ENCODE peak calls at places on chromosome 6, in seven cellular contexts. One of them, this sample, is unnamed.

GRCh38 chr6:30842754-30843610 is 41.3 kb upstream of the DDR1 start:
- DNase-seq in CD4-positive, CD25-positive, alpha-beta regulatory T cell: no peak
- DNase-seq in A673: peak; percentile 45
- DNase-seq in K562: no peak
- DNase-seq in tibial artery: no peak
- DNase-seq in A549: no peak
- DNase-seq in iPS DF 6.9: no peak
- DNase-seq in this sample: no peak

GRCh38 chr6:42604150-42604549 is 40.3 kb downstream of the UBR2 start:
- DNase-seq in CD4-positive, CD25-positive, alpha-beta regulatory T cell: no peak
- DNase-seq in tibial artery: no peak
- DNase-seq in A549: no peak
- DNase-seq in K562: no peak
- DNase-seq in A673: no peak
- DNase-seq in iPS DF 6.9: no peak
- DNase-seq in this sample: no peak

GRCh38 chr6:7087066-7087465 is 20.7 kb upstream of the RREB1 start:
- DNase-seq in A673: peak; percentile 52
- DNase-seq in A549: no peak
- DNase-seq in CD4-positive, CD25-positive, alpha-beta regulatory T cell: no peak
- DNase-seq in iPS DF 6.9: no peak
- DNase-seq in K562: no peak
- DNase-seq in tibial artery: no peak
- DNase-seq in this sample: no peak

GRCh38 chr6:8064638-8065518 is 689 bp upstream of the BLOC1S5 start:
- DNase-seq in tibial artery: no peak
- DNase-seq in A673: no peak
- DNase-seq in iPS DF 6.9: no peak
- DNase-seq in K562: no peak
- DNase-seq in A549: no peak
- DNase-seq in CD4-positive, CD25-positive, alpha-beta regulatory T cell: no peak
- DNase-seq in this sample: no peak

GRCh38 chr6:47633141-47633540 is 65.2 kb upstream of the ADGRF4 start:
- DNase-seq in A673: peak; percentile 53
- DNase-seq in CD4-positive, CD25-positive, alpha-beta regulatory T cell: no peak
- DNase-seq in iPS DF 6.9: no peak
- DNase-seq in A549: no peak
- DNase-seq in K562: no peak
- DNase-seq in tibial artery: no peak
- DNase-seq in this sample: no peak

GRCh38 chr6:152184573-152185157 is 377.2 kb downstream of the ESR1 start:
- DNase-seq in iPS DF 6.9: no peak
- DNase-seq in CD4-positive, CD25-positive, alpha-beta regulatory T cell: no peak
- DNase-seq in A549: no peak
- DNase-seq in A673: no peak
- DNase-seq in tibial artery: no peak
- DNase-seq in K562: no peak
- DNase-seq in this sample: no peak

GRCh38 chr6:112574190-112574589 is 227.1 kb downstream of the RFPL4B start:
- DNase-seq in A673: no peak
- DNase-seq in CD4-positive, CD25-positive, alpha-beta regulatory T cell: no peak
- DNase-seq in iPS DF 6.9: no peak
- DNase-seq in A549: no peak
- DNase-seq in tibial artery: no peak
- DNase-seq in K562: no peak
- DNase-seq in this sample: no peak

GRCh38 chr6:105015482-105015881 is 58.6 kb downstream of the LIN28B start:
- DNase-seq in CD4-positive, CD25-positive, alpha-beta regulatory T cell: no peak
- DNase-seq in iPS DF 6.9: no peak
- DNase-seq in A673: peak; percentile 52
- DNase-seq in K562: no peak
- DNase-seq in tibial artery: no peak
- DNase-seq in A549: no peak
- DNase-seq in this sample: no peak

GRCh38 chr6:157106487-157106886 is 216.8 kb downstream of the TMEM242 start:
- DNase-seq in iPS DF 6.9: no peak
- DNase-seq in tibial artery: no peak
- DNase-seq in A549: peak; percentile 47
- DNase-seq in CD4-positive, CD25-positive, alpha-beta regulatory T cell: no peak
- DNase-seq in K562: no peak
- DNase-seq in A673: no peak
- DNase-seq in this sample: no peak

GRCh38 chr6:161218222-161218621 is 55.6 kb downstream of the AGPAT4 start:
- DNase-seq in K562: no peak
- DNase-seq in A673: no peak
- DNase-seq in iPS DF 6.9: no peak
- DNase-seq in tibial artery: no peak
- DNase-seq in CD4-positive, CD25-positive, alpha-beta regulatory T cell: no peak
- DNase-seq in A549: no peak
- DNase-seq in this sample: no peak

GRCh38 chr6:129709451-129709908 is 497 bp downstream of the ARHGAP18 start:
- DNase-seq in iPS DF 6.9: no peak
- DNase-seq in A673: peak; percentile 24
- DNase-seq in K562: no peak
- DNase-seq in CD4-positive, CD25-positive, alpha-beta regulatory T cell: no peak
- DNase-seq in tibial artery: peak; percentile 61
- DNase-seq in A549: no peak
- DNase-seq in this sample: peak; percentile 39

GRCh38 chr6:137265574-137265973 is 46.4 kb upstream of the IFNGR1 start:
- DNase-seq in A549: no peak
- DNase-seq in iPS DF 6.9: no peak
- DNase-seq in A673: peak; percentile 68
- DNase-seq in CD4-positive, CD25-positive, alpha-beta regulatory T cell: no peak
- DNase-seq in tibial artery: no peak
- DNase-seq in K562: no peak
- DNase-seq in this sample: no peak

GRCh38 chr6:99603421-99604160 is 3.0 kb upstream of the PRDM13 start:
- DNase-seq in A673: peak; percentile 74
- DNase-seq in K562: peak; percentile 57
- DNase-seq in CD4-positive, CD25-positive, alpha-beta regulatory T cell: no peak
- DNase-seq in A549: peak; percentile 13
- DNase-seq in iPS DF 6.9: no peak
- DNase-seq in tibial artery: no peak
- DNase-seq in this sample: no peak

GRCh38 chr6:2630891-2631458 is 119.7 kb downstream of the MYLK4 start:
- DNase-seq in A673: no peak
- DNase-seq in CD4-positive, CD25-positive, alpha-beta regulatory T cell: no peak
- DNase-seq in iPS DF 6.9: no peak
- DNase-seq in tibial artery: no peak
- DNase-seq in A549: no peak
- DNase-seq in K562: no peak
- DNase-seq in this sample: no peak

GRCh38 chr6:153210083-153210482 is 79.0 kb upstream of the RGS17 start:
- DNase-seq in A673: peak; percentile 62
- DNase-seq in A549: no peak
- DNase-seq in tibial artery: no peak
- DNase-seq in iPS DF 6.9: no peak
- DNase-seq in CD4-positive, CD25-positive, alpha-beta regulatory T cell: no peak
- DNase-seq in K562: no peak
- DNase-seq in this sample: no peak

GRCh38 chr6:63663147-63663877 is 27.7 kb downstream of the PHF3 start:
- DNase-seq in K562: no peak
- DNase-seq in iPS DF 6.9: no peak
- DNase-seq in A549: no peak
- DNase-seq in CD4-positive, CD25-positive, alpha-beta regulatory T cell: no peak
- DNase-seq in tibial artery: no peak
- DNase-seq in A673: peak; percentile 12
- DNase-seq in this sample: no peak

DNA sequence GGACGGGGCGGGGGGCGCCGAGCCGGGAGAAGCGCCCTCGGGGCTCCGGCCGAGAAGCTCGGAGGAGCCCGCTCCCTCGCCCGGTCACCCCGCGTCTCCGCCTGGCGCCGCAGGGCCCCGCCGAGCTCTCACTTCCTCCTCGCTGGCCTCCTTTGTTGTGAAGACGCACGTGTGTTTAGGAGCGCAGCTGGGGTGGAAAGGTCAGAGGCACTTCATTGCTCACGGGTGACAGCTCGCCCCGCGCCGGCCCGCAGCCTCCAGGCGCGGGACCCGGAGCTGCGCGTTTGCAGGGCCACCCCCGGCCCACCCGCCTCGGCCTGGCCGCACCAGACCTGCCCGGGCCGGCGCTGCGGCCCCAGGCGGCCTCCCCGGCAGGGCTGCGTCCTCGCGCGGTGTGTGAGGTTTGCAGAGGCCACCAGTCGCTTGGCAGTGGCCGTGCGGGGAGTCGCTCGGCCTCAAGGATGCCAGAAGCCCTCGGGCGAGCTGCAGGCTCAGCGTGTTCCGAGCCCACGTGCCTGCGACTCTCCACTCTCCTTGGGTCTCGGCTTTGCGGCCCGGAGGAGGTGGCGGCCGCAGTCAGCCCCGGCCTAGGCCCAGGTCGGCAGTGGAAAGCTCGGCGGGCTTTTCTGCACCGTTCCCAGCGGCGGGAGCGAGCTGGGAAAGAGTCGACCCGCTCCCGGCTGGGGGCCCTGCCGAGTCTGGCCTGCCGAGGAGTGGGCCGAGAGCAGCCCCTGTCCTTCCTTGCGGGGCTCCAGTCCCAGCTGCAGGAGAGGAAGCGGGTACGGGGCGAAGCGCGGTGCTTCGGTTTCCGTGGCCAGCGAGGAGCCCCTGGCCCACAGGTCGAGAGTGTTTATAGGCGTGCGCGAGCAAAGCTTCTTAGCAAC is 5.3 kb downstream of the FOXC1 start:
- DNase-seq in A673: no peak
- DNase-seq in A549: no peak
- DNase-seq in K562: no peak
- DNase-seq in iPS DF 6.9: no peak
- DNase-seq in CD4-positive, CD25-positive, alpha-beta regulatory T cell: no peak
- DNase-seq in tibial artery: peak; percentile 71
- DNase-seq in this sample: no peak
- H3K4me3 ChIP-seq in A673: no peak overlapping the region
- H3K4me3 ChIP-seq in A549: no peak overlapping the region
- H3K4me3 ChIP-seq in K562: no peak overlapping the region
- H3K4me3 ChIP-seq in iPS DF 6.9: peak overlapping the region; percentile 3
- H3K4me3 ChIP-seq in CD4-positive, CD25-positive, alpha-beta regulatory T cell: no peak overlapping the region
- H3K4me3 ChIP-seq in tibial artery: peak overlapping the region; percentile 91
- H3K4me3 ChIP-seq in this sample: no peak overlapping the region

DNA sequence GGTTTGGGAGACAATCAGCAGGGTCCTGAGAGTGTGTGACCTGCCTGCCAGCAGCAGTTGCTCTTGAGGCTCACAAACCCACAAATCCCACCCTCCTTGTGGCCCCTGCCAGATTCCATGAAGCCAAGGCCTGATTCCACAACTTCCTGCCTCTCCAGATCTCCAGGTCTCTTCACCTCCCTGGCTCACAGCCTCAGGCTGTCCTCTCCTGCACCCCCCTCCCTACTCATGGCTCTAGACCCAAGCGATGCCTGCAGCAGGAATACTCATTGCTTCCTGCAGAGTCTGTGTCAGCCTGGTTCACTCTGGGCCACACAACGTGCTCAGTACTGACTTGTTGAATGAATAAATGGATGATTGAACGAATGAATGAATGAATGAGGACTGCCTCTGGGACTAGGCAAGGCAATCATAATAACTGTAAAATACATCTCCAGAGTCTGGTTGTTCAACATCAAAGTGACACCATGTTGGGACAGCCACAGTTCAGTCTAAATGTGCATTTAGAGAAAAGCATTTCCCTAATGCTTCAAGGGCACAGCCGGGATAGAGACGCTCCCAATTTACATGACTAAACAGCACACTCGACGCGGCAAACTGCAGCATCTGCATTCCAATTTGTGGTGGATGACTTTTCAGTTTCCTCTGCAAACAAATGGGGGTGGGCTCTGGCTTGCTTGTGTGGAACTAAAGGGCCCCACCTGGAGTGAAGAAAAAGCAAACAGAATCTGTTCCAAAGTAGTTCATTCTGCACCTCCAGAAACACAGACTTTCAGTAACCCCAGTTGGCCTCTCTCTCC is 139.8 kb downstream of the GRM4 start:
- DNase-seq in iPS DF 6.9: peak; percentile 67
- DNase-seq in A549: no peak
- DNase-seq in K562: no peak
- DNase-seq in CD4-positive, CD25-positive, alpha-beta regulatory T cell: no peak
- DNase-seq in tibial artery: no peak
- DNase-seq in A673: no peak
- DNase-seq in this sample: no peak
- H3K4me3 ChIP-seq in iPS DF 6.9: no peak overlapping the region
- H3K4me3 ChIP-seq in A549: no peak overlapping the region
- H3K4me3 ChIP-seq in K562: no peak overlapping the region
- H3K4me3 ChIP-seq in CD4-positive, CD25-positive, alpha-beta regulatory T cell: no peak overlapping the region
- H3K4me3 ChIP-seq in tibial artery: no peak overlapping the region
- H3K4me3 ChIP-seq in A673: no peak overlapping the region
- H3K4me3 ChIP-seq in this sample: no peak overlapping the region

DNA sequence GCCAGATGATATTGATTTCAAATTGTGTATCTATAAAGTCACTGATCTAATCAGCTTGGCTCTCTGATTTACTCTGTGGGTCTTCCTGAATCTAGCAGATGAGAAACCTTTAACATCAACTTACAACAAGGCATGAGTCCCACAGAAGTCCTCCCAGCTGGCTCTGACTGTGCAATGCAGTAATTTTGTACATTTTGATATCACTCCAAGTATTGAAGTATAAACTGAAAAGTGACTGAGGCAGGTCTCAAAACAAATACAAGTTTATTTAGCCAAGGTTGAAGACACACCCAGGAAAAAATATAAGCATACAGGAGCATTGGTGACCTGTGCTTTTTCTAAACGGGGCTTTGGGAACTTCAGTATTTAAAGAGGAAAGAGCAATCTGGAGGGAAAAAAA is 59.4 kb downstream of the CRYBG1 start:
- DNase-seq in iPS DF 6.9: no peak
- DNase-seq in tibial artery: no peak
- DNase-seq in A673: no peak
- DNase-seq in A549: no peak
- DNase-seq in CD4-positive, CD25-positive, alpha-beta regulatory T cell: no peak
- DNase-seq in K562: no peak
- DNase-seq in this sample: no peak
- H3K4me3 ChIP-seq in iPS DF 6.9: no peak overlapping the region
- H3K4me3 ChIP-seq in tibial artery: no peak overlapping the region
- H3K4me3 ChIP-seq in A673: no peak overlapping the region
- H3K4me3 ChIP-seq in A549: no peak overlapping the region
- H3K4me3 ChIP-seq in CD4-positive, CD25-positive, alpha-beta regulatory T cell: no peak overlapping the region
- H3K4me3 ChIP-seq in K562: no peak overlapping the region
- H3K4me3 ChIP-seq in this sample: no peak overlapping the region

DNA sequence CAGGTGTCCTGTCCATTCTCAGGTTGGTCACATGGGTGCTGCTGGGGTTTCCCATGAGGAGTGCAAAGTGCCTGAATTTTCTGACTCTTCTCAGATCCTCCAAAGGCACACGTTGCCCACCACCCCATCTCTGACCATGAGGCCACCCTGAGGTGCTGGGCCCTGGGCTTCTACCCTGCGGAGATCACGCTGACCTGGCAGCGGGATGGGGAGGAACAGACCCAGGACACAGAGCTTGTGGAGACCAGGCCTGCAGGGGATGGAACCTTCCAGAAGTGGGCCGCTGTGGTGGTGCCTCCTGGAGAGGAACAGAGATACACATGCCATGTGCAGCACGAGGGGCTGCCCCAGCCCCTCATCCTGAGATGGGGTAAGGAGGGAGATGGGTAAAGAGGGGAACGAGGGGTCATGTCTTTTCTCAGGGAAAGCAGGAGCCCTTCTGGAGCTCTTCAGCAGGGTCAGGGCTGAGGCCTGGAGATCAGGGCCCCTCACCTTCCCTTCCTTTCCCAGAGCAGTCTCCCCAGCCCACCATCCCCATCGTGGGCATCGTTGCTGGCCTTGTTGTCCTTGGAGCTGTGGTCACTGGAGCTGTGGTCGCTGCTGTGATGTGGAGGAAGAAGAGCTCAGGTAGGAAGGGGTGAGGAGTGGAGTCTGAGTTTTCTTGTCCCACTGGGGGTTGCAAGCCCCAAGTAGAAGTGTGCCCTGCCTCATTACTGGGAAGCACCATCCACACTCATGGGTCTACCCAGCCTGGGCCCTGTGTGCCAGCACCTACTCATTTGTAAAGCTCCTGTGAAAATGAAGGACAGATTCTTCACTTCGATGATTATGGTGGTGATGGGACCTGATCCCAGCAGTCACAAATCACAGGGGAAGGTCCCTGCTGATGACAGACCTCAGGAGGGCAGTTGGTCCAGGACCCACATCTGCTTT is 2.0 kb downstream of the HLA-F start:
- DNase-seq in iPS DF 6.9: no peak
- DNase-seq in CD4-positive, CD25-positive, alpha-beta regulatory T cell: no peak
- DNase-seq in A549: no peak
- DNase-seq in K562: no peak
- DNase-seq in A673: no peak
- DNase-seq in tibial artery: peak; percentile 64
- DNase-seq in this sample: no peak
- H3K4me3 ChIP-seq in iPS DF 6.9: no peak overlapping the region
- H3K4me3 ChIP-seq in CD4-positive, CD25-positive, alpha-beta regulatory T cell: peak overlapping the region; percentile 91
- H3K4me3 ChIP-seq in A549: no peak overlapping the region
- H3K4me3 ChIP-seq in K562: no peak overlapping the region
- H3K4me3 ChIP-seq in A673: no peak overlapping the region
- H3K4me3 ChIP-seq in tibial artery: no peak overlapping the region
- H3K4me3 ChIP-seq in this sample: no peak overlapping the region

This sample was measured in ovary.